ENCODE peak calls at places on chromosome 1, in seven cellular contexts. One of them, this sample, is unnamed.

GRCh38 chr1:211328866-211329265 is 2.2 kb downstream of the TRAF5 start:
- DNase-seq in MV-4-11: no peak
- DNase-seq in stimulated activated CD4-positive, alpha-beta T cell treated with anti-CD3 and anti-CD28 coated beads, Interleukin-1b, Interleukin-23, amount 100 ng/mL, for 24 hours: no peak
- DNase-seq in activated CD4-positive, alpha-beta T cell treated with anti-CD3 and anti-CD28 coated beads for 24 hours: no peak
- DNase-seq in putamen: no peak
- DNase-seq in ELR: no peak
- DNase-seq in lower lobe of right lung: no peak
- DNase-seq in this sample: no peak

GRCh38 chr1:79982218-79982617 is 975.7 kb upstream of the ADGRL4 start:
- DNase-seq in MV-4-11: no peak
- DNase-seq in stimulated activated CD4-positive, alpha-beta T cell treated with anti-CD3 and anti-CD28 coated beads, Interleukin-1b, Interleukin-23, amount 100 ng/mL, for 24 hours: no peak
- DNase-seq in activated CD4-positive, alpha-beta T cell treated with anti-CD3 and anti-CD28 coated beads for 24 hours: no peak
- DNase-seq in putamen: peak
- DNase-seq in ELR: peak
- DNase-seq in lower lobe of right lung: peak
- DNase-seq in this sample: no peak

GRCh38 chr1:161973924-161974845 is 49.5 kb downstream of the OLFML2B start:
- DNase-seq in MV-4-11: no peak
- DNase-seq in stimulated activated CD4-positive, alpha-beta T cell treated with anti-CD3 and anti-CD28 coated beads, Interleukin-1b, Interleukin-23, amount 100 ng/mL, for 24 hours: no peak
- DNase-seq in activated CD4-positive, alpha-beta T cell treated with anti-CD3 and anti-CD28 coated beads for 24 hours: no peak
- DNase-seq in putamen: no peak
- DNase-seq in ELR: no peak
- DNase-seq in lower lobe of right lung: no peak
- DNase-seq in this sample: no peak

GRCh38 chr1:230836801-230837200 is 31.5 kb downstream of the C1orf198 start:
- DNase-seq in MV-4-11: no peak
- DNase-seq in stimulated activated CD4-positive, alpha-beta T cell treated with anti-CD3 and anti-CD28 coated beads, Interleukin-1b, Interleukin-23, amount 100 ng/mL, for 24 hours: no peak
- DNase-seq in activated CD4-positive, alpha-beta T cell treated with anti-CD3 and anti-CD28 coated beads for 24 hours: no peak
- DNase-seq in putamen: no peak
- DNase-seq in ELR: no peak
- DNase-seq in lower lobe of right lung: no peak
- DNase-seq in this sample: no peak

GRCh38 chr1:212607924-212608208 is 695 bp upstream of the ATF3 start:
- DNase-seq in MV-4-11: no peak
- DNase-seq in stimulated activated CD4-positive, alpha-beta T cell treated with anti-CD3 and anti-CD28 coated beads, Interleukin-1b, Interleukin-23, amount 100 ng/mL, for 24 hours: no peak
- DNase-seq in activated CD4-positive, alpha-beta T cell treated with anti-CD3 and anti-CD28 coated beads for 24 hours: no peak
- DNase-seq in putamen: no peak
- DNase-seq in ELR: peak
- DNase-seq in lower lobe of right lung: no peak
- DNase-seq in this sample: no peak

GRCh38 chr1:231091853-231092301 is 51.8 kb upstream of the FAM89A start:
- DNase-seq in MV-4-11: peak
- DNase-seq in stimulated activated CD4-positive, alpha-beta T cell treated with anti-CD3 and anti-CD28 coated beads, Interleukin-1b, Interleukin-23, amount 100 ng/mL, for 24 hours: peak
- DNase-seq in activated CD4-positive, alpha-beta T cell treated with anti-CD3 and anti-CD28 coated beads for 24 hours: peak
- DNase-seq in putamen: no peak
- DNase-seq in ELR: peak
- DNase-seq in lower lobe of right lung: peak
- DNase-seq in this sample: no peak

GRCh38 chr1:206687915-206688442 is 3.3 kb downstream of the MAPKAPK2 start:
- DNase-seq in MV-4-11: peak
- DNase-seq in stimulated activated CD4-positive, alpha-beta T cell treated with anti-CD3 and anti-CD28 coated beads, Interleukin-1b, Interleukin-23, amount 100 ng/mL, for 24 hours: no peak
- DNase-seq in activated CD4-positive, alpha-beta T cell treated with anti-CD3 and anti-CD28 coated beads for 24 hours: no peak
- DNase-seq in putamen: no peak
- DNase-seq in ELR: peak
- DNase-seq in lower lobe of right lung: no peak
- DNase-seq in this sample: no peak

GRCh38 chr1:3319874-3320245 is 134.6 kb upstream of the ARHGEF16 start:
- DNase-seq in MV-4-11: peak
- DNase-seq in stimulated activated CD4-positive, alpha-beta T cell treated with anti-CD3 and anti-CD28 coated beads, Interleukin-1b, Interleukin-23, amount 100 ng/mL, for 24 hours: no peak
- DNase-seq in activated CD4-positive, alpha-beta T cell treated with anti-CD3 and anti-CD28 coated beads for 24 hours: peak
- DNase-seq in putamen: no peak
- DNase-seq in ELR: peak
- DNase-seq in lower lobe of right lung: no peak
- DNase-seq in this sample: peak

GRCh38 chr1:165073402-165074007 is 283.0 kb downstream of the LMX1A start:
- DNase-seq in MV-4-11: peak
- DNase-seq in stimulated activated CD4-positive, alpha-beta T cell treated with anti-CD3 and anti-CD28 coated beads, Interleukin-1b, Interleukin-23, amount 100 ng/mL, for 24 hours: no peak
- DNase-seq in activated CD4-positive, alpha-beta T cell treated with anti-CD3 and anti-CD28 coated beads for 24 hours: no peak
- DNase-seq in putamen: peak
- DNase-seq in ELR: peak
- DNase-seq in lower lobe of right lung: no peak
- DNase-seq in this sample: peak

GRCh38 chr1:3313579-3313955 is 140.9 kb upstream of the ARHGEF16 start:
- DNase-seq in MV-4-11: peak
- DNase-seq in stimulated activated CD4-positive, alpha-beta T cell treated with anti-CD3 and anti-CD28 coated beads, Interleukin-1b, Interleukin-23, amount 100 ng/mL, for 24 hours: no peak
- DNase-seq in activated CD4-positive, alpha-beta T cell treated with anti-CD3 and anti-CD28 coated beads for 24 hours: no peak
- DNase-seq in putamen: peak
- DNase-seq in ELR: peak
- DNase-seq in lower lobe of right lung: peak
- DNase-seq in this sample: no peak